ENCODE peak calls at places on chromosomes 2 and 18, in ten cellular contexts. J is AG04449, Q is GM12865, Z is psoas muscle, X is foreskin fibroblast, M is A549, O is adrenal gland, V is fibroblast of pulmonary artery, B is OCI-LY7, K is gastrocnemius medialis. E is an unnamed sample.

GRCh38 chr2:54456526-54457325 is 599 bp downstream of the SPTBN1 start:
- DNase-seq in B (peak; percentile 47), K (no peak), Z (peak; percentile 47), Q (no peak), V (peak; percentile 44), X (peak; percentile 26), O (peak; percentile 50), J (no peak), M (peak; percentile 50), E (no peak)

GRCh38 chr2:234596696-234597575 is 100.1 kb upstream of the ARL4C start:
- DNase-seq in K (no peak), Z (no peak), X (no peak), V (no peak), J (no peak), B (no peak), Q (no peak), O (no peak), M (no peak), E (no peak)

GRCh38 chr2:177429688-177430325 is 37.2 kb downstream of the AGPS start:
- DNase-seq in Z (no peak), M (no peak), O (no peak), B (no peak), K (no peak), X (peak; percentile 80), Q (no peak), V (peak; percentile 92), J (peak; percentile 78), E (no peak)

GRCh38 chr2:168443818-168444217 is 12.3 kb upstream of the CERS6 start:
- DNase-seq in Q (no peak), M (no peak), K (no peak), Z (no peak), V (no peak), O (no peak), X (no peak), B (no peak), J (no peak), E (no peak)

GRCh38 chr18:9612215-9612830 is 2.0 kb downstream of the PPP4R1 start:
- DNase-seq in J (no peak), M (peak; percentile 52), V (peak; percentile 60), X (no peak), B (peak; percentile 72), Q (peak; percentile 70), Z (no peak), K (no peak), O (peak; percentile 27), E (no peak)

GRCh38 chr2:108625186-108625827 is 91.0 kb downstream of the LIMS1 start:
- DNase-seq in M (no peak), Q (no peak), K (no peak), O (no peak), B (no peak), V (no peak), J (no peak), X (no peak), Z (no peak), E (no peak)

GRCh38 chr18:13441731-13442130 is 223.2 kb downstream of the LDLRAD4 start:
- DNase-seq in K (no peak), Q (no peak), B (no peak), M (no peak), Z (no peak), O (no peak), V (no peak), X (no peak), J (no peak), E (no peak)

GRCh38 chr2:69149631-69150215 is 136.7 kb downstream of the ANTXR1 start:
- DNase-seq in O (no peak), Z (peak; percentile 65), J (peak; percentile 50), B (no peak), Q (no peak), V (peak; percentile 93), K (no peak), M (peak; percentile 16), X (no peak), E (no peak)

GRCh38 chr2:43217228-43218220 is 8.9 kb downstream of the ZFP36L2 start:
- DNase-seq in X (no peak), K (no peak), J (no peak), B (peak; percentile 56), M (no peak), V (no peak), Q (peak; percentile 32), O (no peak), Z (no peak), E (no peak)

GRCh38 chr2:101400516-101401315 is 13.4 kb upstream of the CREG2 start:
- DNase-seq in Q (no peak), J (no peak), O (no peak), M (no peak), V (no peak), K (no peak), X (no peak), Z (no peak), B (no peak), E (no peak)

GRCh38 chr2:207670887-207671286 is 40.6 kb upstream of the CCNYL1 start:
- DNase-seq in V (no peak), X (no peak), K (no peak), J (no peak), Q (no peak), O (no peak), Z (no peak), B (no peak), M (no peak), E (no peak)

GRCh38 chr2:119407430-119408220 is 24.0 kb upstream of the TMEM37 start:
- DNase-seq in J (no peak), Z (no peak), M (peak; percentile 54), X (peak; percentile 27), B (peak; percentile 73), Q (peak; percentile 69), O (peak; percentile 59), K (peak; percentile 20), V (peak; percentile 79), E (no peak)

GRCh38 chr2:73033142-73033765 is 38.3 kb downstream of the SFXN5 start:
- DNase-seq in X (no peak), B (no peak), Q (no peak), M (no peak), O (no peak), J (no peak), Z (no peak), V (no peak), K (no peak), E (no peak)

DNA sequence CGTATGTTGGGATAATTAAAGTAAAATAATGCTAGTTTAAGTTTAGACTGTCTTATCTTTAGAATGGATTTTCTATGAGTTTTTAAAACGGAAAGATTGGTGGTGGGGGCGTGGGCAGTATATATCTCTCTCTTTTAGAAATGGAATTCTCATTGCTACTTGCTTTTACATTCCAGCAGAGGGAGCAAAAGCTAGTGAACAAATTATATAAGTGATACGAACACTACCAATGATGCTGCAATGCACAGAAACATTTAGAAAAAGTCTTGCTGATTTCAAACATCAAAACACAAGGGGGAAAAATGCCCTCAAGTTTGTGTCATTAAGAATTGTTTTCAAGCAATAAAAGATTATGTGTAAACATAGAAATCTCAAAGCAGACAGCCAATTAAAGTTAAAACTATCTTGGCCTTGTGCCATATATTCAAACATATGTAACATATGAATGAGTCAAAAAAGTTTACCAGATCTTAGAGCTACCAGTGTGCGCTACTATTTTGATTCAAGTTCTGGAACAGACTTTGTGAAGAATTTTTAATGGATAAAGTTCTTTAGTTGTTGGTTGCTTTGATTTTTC is 296.3 kb upstream of the KCNJ3 start:
- DNase-seq in V (peak; percentile 20), K (no peak), Q (peak; percentile 5), O (no peak), M (peak; percentile 8), Z (no peak), J (no peak), X (no peak), B (peak; percentile 45), E (no peak)
- TF ChIP-seq CTCF in V (peak; percentile 36), K (no peak), Q (peak; percentile 27), O (peak; percentile 31), M (peak; percentile 57), Z (peak; percentile 15), J (no peak), X (peak; percentile 19), B (peak; percentile 79), E (no peak)

DNA sequence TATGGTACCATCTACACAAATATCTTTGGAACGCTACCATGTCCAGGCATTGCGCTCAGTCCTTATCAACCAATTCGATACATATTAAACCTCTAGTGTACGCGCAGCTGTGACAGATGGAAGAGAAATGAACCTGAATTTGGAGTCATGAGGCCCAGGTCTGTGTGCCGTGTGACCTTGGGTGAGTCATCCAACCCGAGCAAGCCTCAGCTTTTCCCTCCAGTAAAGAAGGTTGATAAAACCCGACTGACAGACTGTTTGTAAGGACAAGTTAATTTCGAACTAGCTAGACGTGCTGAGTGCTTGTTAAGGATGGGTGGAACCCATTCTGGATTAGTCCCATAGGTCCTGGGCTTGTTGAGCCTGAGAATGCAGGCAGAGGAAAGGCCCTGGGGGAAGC is 28.2 kb downstream of the GREB1 start:
- DNase-seq in V (no peak), J (no peak), M (no peak), K (no peak), Q (no peak), B (no peak), O (no peak), Z (no peak), X (no peak), E (no peak)
- TF ChIP-seq CTCF in V (no peak), J (no peak), M (no peak), K (no peak), Q (no peak), B (no peak), O (no peak), Z (no peak), X (no peak), E (no peak)

GRCh38 chr2:149082781-149083180 is 44.3 kb downstream of the LYPD6B start:
- DNase-seq in B (no peak), O (no peak), M (no peak), J (no peak), Q (no peak), Z (no peak), K (no peak), V (no peak), X (no peak), E (no peak)

GRCh38 chr2:149090706-149091105 is 52.2 kb downstream of the LYPD6B start:
- DNase-seq in Z (no peak), M (no peak), J (no peak), X (no peak), K (no peak), V (no peak), B (no peak), O (no peak), Q (no peak), E (no peak)

GRCh38 chr2:149089068-149089467 is 50.6 kb downstream of the LYPD6B start:
- DNase-seq in X (no peak), J (no peak), Q (no peak), B (no peak), K (no peak), O (no peak), M (no peak), Z (no peak), V (no peak), E (no peak)

GRCh38 chr2:149084924-149085795 is 46.7 kb downstream of the LYPD6B start:
- DNase-seq in Q (no peak), Z (no peak), K (no peak), J (peak; percentile 63), B (no peak), X (no peak), O (no peak), V (no peak), M (no peak), E (no peak)

GRCh38 chr2:149087751-149088150 is 49.3 kb downstream of the LYPD6B start:
- DNase-seq in M (no peak), J (no peak), X (no peak), Z (no peak), B (peak; percentile 26), O (no peak), Q (peak; percentile 28), K (no peak), V (no peak), E (no peak)
- TF ChIP-seq CTCF in M (no peak), J (peak; percentile 4), X (peak; percentile 36), Z (no peak), B (peak; percentile 78), O (no peak), Q (peak; percentile 34), K (no peak), V (peak; percentile 30), E (no peak)

GRCh38 chr2:203802277-203803045 is 65.1 kb upstream of the CTLA4 start:
- DNase-seq in Z (no peak), X (peak; percentile 77), B (no peak), V (peak; percentile 72), J (peak; percentile 92), O (no peak), Q (peak; percentile 74), M (no peak), K (no peak), E (no peak)
- TF ChIP-seq CTCF in Z (no peak), X (no peak), B (no peak), V (no peak), J (no peak), O (no peak), Q (no peak), M (no peak), K (no peak), E (no peak)

E was measured in natural killer cell.